ENCODE peak calls at places on chromosomes 11 and 22, in four cellular contexts. F, J, C and L are unnamed samples.

GRCh38 chr11:115256326-115257197 is 247.7 kb downstream of the CADM1 start:
- DNase-seq in F (no peak), J (no peak), C (no peak), L (no peak)

GRCh38 chr11:37409124-37409523 is 811.1 kb upstream of the RAG2 start:
- DNase-seq in F (no peak), J (no peak), C (no peak), L (no peak)

GRCh38 chr11:8381871-8382396 is 118.3 kb upstream of the LMO1 start:
- DNase-seq in F (no peak), J (no peak), C (no peak), L (no peak)

GRCh38 chr22:49971232-49972162 is 10.9 kb downstream of the PIM3 start:
- DNase-seq in F (peak; percentile 92), J (no peak), C (no peak), L (no peak)

GRCh38 chr22:33909075-33909458 is 11.2 kb downstream of the LARGE1 start:
- DNase-seq in F (no peak), J (no peak), C (no peak), L (no peak)

GRCh38 chr22:27115816-27116256 is 458.4 kb downstream of the MIAT start:
- DNase-seq in F (no peak), J (no peak), C (no peak), L (no peak)

GRCh38 chr11:119316017-119316728 is 757 bp downstream of the MCAM start:
- DNase-seq in F (peak; percentile 59), J (peak; percentile 82), C (peak; percentile 95), L (peak; percentile 69)

GRCh38 chr11:119029340-119030028 is 1.2 kb downstream of the SLC37A4 start:
- DNase-seq in F (no peak), J (peak; percentile 84), C (no peak), L (no peak)

DNA sequence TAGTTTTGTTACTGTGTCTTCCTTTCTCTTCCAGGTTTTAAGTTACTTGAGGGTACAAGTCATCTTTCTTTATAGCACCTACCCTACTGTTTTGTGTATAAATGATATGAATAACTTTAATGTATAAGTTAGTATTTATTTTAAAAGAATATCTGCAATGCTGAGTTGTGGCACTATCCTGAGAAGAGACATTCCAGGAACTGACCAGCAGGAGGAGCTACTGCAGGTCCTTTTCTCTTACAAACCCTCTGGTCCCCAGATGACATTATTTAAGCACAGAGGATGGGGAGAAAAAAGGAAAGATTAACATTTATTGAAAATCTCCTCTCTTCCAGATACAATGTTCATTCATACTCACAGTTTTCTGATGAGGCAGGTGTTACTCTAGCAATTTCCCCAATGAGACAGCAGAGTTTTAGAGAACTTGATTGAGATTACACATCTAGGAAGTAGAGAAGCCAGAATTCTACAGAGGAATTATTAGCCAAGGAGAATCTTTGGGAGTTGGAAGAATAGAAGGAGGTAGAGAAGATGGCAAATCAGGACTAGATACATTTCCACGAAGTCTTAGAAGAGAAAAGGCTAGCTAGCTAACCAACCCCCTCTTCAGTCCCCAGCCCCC is 541.2 kb upstream of the API5 start:
- DNase-seq in F (no peak), J (no peak), C (no peak), L (no peak)
- TF ChIP-seq CTCF in F (peak; percentile 37), J (no peak), C (peak; percentile 62), L (peak; percentile 82)

DNA sequence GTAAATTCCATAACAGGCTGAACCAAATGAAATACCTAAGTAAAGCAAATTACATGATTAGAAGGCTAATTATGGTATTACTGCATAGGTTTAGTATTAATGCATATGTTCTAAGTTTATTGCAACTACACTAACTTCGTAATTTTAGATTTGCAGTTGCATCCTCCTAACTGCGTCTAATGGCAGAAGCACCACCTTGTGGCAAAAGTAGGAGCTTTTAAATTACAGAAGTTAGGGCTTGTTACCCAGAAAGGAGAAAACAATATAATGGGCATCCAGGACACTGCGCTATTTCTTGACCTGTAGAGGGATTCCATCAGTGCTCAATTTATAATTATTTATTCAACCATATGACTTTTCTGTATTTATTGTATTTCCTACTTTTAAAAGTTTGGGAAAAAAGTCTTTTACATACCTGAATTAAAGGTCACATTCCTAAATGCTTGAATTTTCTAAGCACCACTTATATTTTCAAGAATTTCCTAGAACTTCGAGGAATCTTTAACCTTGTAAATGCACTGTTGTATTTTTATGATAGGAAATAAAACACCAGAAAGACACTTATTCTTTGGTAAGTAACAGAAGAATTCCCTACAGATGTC is 16.3 kb upstream of the GPR83 start:
- DNase-seq in F (no peak), J (no peak), C (no peak), L (no peak)
- TF ChIP-seq CTCF in F (peak; percentile 26), J (peak; percentile 7), C (peak; percentile 70), L (peak; percentile 74)

DNA sequence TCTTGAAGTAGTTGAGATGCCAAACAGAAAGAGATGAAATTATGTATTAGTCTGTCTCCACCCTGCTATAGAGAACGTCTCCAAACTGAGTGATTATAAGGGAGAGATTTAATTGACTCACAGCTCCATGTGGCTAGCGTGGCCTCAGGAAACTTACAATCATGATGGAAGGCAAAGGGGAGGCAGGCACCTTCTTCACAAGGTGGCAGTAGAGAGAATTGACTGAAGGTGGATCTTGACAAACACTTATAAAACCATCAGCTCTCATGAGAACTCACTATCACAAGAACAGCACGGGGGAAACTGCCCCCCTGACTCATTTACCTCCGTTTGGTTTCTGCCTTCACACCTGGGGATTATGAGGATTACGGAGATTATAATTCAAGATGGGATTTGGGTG is 794.0 kb downstream of the CNTN5 start:
- DNase-seq in F (no peak), J (no peak), C (no peak), L (no peak)
- TF ChIP-seq CTCF in F (no peak), J (no peak), C (no peak), L (no peak)

DNA sequence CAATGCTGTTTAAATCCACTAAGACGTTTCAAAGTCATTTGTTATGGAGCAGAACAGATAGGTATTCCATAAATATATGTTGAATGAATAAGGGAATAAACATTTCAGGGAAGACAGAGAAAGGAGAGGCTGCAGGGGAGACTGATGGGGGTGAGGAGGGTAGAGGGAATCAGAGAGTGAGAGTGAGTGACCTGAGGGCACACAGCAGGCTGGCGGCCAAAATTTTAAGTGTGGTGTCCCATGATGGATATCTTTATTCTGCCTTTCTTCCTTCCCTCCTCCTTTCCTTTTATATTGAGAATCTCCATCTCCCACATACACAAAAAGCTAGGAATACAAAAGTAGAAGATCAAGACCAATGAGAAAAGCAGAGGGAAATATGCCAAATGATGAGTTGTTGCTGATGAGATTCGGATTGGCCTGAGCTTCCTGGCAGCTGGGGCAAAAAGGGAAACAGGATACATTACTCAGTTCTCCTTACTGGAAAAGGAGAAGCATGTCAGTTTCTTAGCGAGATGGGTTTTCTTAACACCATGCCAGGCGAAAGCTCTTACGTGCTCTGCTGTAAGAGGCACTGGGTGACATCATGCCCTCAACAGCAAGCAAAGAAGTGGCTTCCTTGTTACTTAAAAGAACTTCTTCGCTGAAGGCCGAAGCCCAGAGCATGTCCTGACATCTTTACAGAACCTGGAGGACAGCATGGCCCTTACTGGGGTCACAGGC is 11.2 kb upstream of the CYTH4 start:
- DNase-seq in F (no peak), J (no peak), C (no peak), L (no peak)
- TF ChIP-seq CTCF in F (no peak), J (no peak), C (no peak), L (no peak)

GRCh38 chr22:41445171-41446056 is 1.2 kb downstream of the TOB2 start:
- DNase-seq in F (no peak), J (peak; percentile 61), C (no peak), L (no peak)

GRCh38 chr22:41446639-41447434 is at the start of gene TOB2:
- DNase-seq in F (peak; percentile 96), J (peak; percentile 98), C (peak; percentile 97), L (peak; percentile 98)

GRCh38 chr22:41446057-41446501 is 522 bp downstream of the TOB2 start:
- DNase-seq in F (peak; percentile 34), J (peak; percentile 79), C (no peak), L (no peak)

GRCh38 chr22:41442240-41442792 is 4.3 kb downstream of the TOB2 start:
- DNase-seq in F (no peak), J (no peak), C (no peak), L (no peak)

DNA sequence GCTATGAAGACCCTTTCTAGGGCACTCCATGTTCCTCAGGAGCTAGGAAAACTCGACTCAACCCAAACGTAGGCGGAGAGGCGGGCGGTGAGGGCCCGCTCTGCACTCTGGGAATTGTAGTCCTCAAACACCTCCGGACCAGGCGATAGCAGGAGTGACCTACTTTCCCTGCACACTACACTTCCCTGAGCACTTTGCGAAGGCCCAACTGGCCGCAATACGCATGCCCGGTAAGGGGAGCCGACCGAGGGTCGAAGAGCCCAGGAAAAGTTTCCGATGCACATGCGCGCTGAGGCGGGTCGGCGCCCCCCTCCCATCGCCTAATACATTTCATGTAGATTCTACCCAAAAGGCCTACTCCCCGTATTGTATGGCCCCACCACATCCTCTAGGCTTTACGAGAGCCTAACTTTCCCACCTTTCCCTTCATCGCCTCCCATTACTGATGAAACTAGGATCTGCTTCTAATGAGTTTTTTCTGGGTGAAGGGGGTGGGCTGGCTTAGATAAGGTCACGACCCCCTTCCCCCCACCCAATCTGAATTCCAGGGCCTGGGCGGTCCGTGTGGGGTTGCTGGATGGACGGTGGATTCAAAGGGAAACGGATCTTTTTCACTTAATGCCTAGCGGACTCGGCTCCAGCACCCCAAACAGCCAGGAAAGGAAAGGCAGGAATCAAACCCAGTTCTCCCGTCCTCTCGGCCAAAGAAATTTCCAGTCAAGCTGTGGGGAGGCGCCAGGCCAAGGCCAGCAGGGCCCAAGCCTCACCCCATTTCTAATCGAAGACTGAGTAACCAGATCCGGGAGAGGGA is 2.0 kb downstream of the TOB2 start:
- DNase-seq in F (peak; percentile 93), J (peak; percentile 96), C (peak; percentile 98), L (peak; percentile 95)
- TF ChIP-seq CTCF in F (no peak), J (no peak), C (no peak), L (no peak)

GRCh38 chr11:74673956-74674355 is 57.3 kb downstream of the CHRDL2 start:
- DNase-seq in F (no peak), J (no peak), C (peak; percentile 19), L (peak; percentile 32)

GRCh38 chr11:74671520-74672196 is 59.6 kb downstream of the CHRDL2 start:
- DNase-seq in F (no peak), J (no peak), C (peak; percentile 66), L (no peak)

GRCh38 chr11:74672332-74672955 is 58.8 kb downstream of the CHRDL2 start:
- DNase-seq in F (no peak), J (no peak), C (no peak), L (no peak)

GRCh38 chr11:74675761-74676160 is 55.5 kb downstream of the CHRDL2 start:
- DNase-seq in F (no peak), J (no peak), C (no peak), L (no peak)

DNA sequence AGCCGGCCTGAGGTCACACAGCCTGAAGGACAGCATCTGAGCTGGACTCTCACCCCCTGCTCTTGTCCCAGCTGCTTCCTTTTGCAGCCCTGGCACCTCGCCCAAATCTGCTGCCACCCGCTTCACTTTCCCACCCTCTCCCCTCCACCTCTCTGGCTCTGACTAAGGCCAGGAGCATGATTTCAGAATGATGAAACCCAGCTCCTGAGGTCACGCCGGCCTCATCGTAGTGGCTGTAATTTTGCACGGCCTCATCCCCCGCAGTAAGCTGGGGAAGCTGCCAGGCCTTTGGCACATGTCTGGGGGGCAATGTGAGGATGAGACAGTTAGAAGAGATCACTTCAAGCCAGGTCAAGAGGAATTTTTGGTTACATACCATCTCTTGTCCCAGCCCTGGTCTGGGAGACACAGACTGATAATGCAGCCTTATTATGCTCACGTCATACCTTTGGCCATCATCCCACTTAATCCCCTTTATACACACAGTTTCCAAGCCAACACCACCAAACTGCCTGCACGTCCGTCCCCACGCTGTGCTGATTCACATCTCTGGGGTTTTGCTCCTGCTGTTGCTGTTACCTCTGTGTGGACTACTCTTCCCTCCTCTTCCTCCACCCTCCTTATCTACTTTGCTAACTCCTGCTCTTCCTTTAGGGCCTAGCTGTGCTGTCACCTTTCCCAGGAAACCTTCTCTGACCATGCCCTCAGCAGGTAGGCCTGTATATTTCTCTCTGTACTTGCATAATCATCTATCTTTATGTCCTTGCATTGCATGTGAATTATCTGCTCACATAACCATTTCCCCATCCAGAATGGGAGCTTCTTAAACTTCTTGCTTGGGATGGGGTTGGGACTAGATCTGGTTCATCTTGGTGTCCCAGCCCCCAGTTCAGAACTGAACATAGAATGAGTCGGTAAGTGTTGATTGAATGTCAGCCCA is 58.0 kb downstream of the CHRDL2 start:
- DNase-seq in F (peak; percentile 89), J (no peak), C (peak; percentile 85), L (peak; percentile 51)
- TF ChIP-seq CTCF in F (no peak), J (no peak), C (no peak), L (no peak)

GRCh38 chr11:130477646-130478203 is 29.3 kb downstream of the ADAMTS15 start:
- DNase-seq in F (no peak), J (no peak), C (no peak), L (no peak)
- TF ChIP-seq CTCF in F (no peak), J (no peak), C (no peak), L (no peak)